ENCODE peak calls at places on chromosomes 6 and 20, in nine cellular contexts. P, E, B, L, N, H, Q, R and W are unnamed samples. For H3K27me3, the result is how much of the 10 kb centered on the place peaks cover.

GRCh38 chr6:138572200-138572875 is 73.0 kb upstream of the NHSL1 start:
- ATAC-seq in P (peak), E (peak), B (peak), L (peak), N (no peak), H (peak), Q (peak), R (peak), W (peak)

GRCh38 chr6:127891731-127892326 is 9.0 kb downstream of the THEMIS start:
- ATAC-seq in P (no peak), E (no peak), B (no peak), L (no peak), N (no peak), H (no peak), Q (peak), R (no peak), W (no peak)

GRCh38 chr6:14002176-14002947 is 77.6 kb downstream of the RNF182 start:
- ATAC-seq in P (no peak), E (no peak), B (no peak), L (no peak), N (no peak), H (no peak), Q (peak), R (no peak), W (no peak)

GRCh38 chr6:87718662-87719433 is 16.8 kb upstream of the AKIRIN2 start:
- ATAC-seq in P (peak), E (peak), B (peak), L (peak), N (peak), H (no peak), Q (no peak), R (no peak), W (peak)

GRCh38 chr6:16766043-16766521 is 4.8 kb upstream of the ATXN1 start:
- ATAC-seq in P (no peak), E (peak), B (no peak), L (no peak), N (no peak), H (no peak), Q (no peak), R (no peak), W (no peak)

GRCh38 chr20:48800227-48800626 is 27.6 kb downstream of the PREX1 start:
- ATAC-seq in P (no peak), E (no peak), B (no peak), L (no peak), N (no peak), H (no peak), Q (no peak), R (peak), W (no peak)

GRCh38 chr6:5142915-5143314 is 57.8 kb downstream of the PPP1R3G start:
- ATAC-seq in P (no peak), E (no peak), B (no peak), L (no peak), N (no peak), H (no peak), Q (no peak), R (peak), W (no peak)

GRCh38 chr20:39890697-39891096 is 798.3 kb downstream of the MAFB start:
- ATAC-seq in P (no peak), E (no peak), B (no peak), L (no peak), N (no peak), H (no peak), Q (no peak), R (no peak), W (no peak)

GRCh38 chr20:15639839-15640238 is 933.4 kb downstream of the KIF16B start:
- ATAC-seq in P (no peak), E (no peak), B (no peak), L (no peak), N (no peak), H (no peak), Q (no peak), R (no peak), W (no peak)

GRCh38 chr6:108407952-108408351 is 113.1 kb downstream of the AFG1L start:
- ATAC-seq in P (no peak), E (no peak), B (no peak), L (no peak), N (no peak), H (no peak), Q (no peak), R (no peak), W (no peak)

GRCh38 chr6:136745300-136745699 is 47.0 kb downstream of the MAP3K5 start:
- ATAC-seq in P (no peak), E (no peak), B (no peak), L (no peak), N (no peak), H (no peak), Q (no peak), R (no peak), W (no peak)

GRCh38 chr6:1892716-1893115 is 283.0 kb downstream of the FOXC1 start:
- ATAC-seq in P (no peak), E (no peak), B (no peak), L (no peak), N (no peak), H (no peak), Q (no peak), R (peak), W (no peak)

GRCh38 chr6:358432-358831 is 33.1 kb upstream of the IRF4 start:
- ATAC-seq in P (peak), E (no peak), B (peak), L (peak), N (no peak), H (no peak), Q (peak), R (no peak), W (no peak)

GRCh38 chr6:140320081-140320798 is 945.8 kb upstream of the CITED2 start:
- ATAC-seq in P (peak), E (no peak), B (no peak), L (no peak), N (no peak), H (peak), Q (no peak), R (no peak), W (no peak)

GRCh38 chr6:167719920-167720319 is 106.8 kb upstream of the AFDN start:
- ATAC-seq in P (no peak), E (no peak), B (no peak), L (peak), N (no peak), H (no peak), Q (no peak), R (no peak), W (no peak)

GRCh38 chr6:81820979-81821378 is 68.5 kb upstream of the TENT5A start:
- ATAC-seq in P (no peak), E (no peak), B (no peak), L (no peak), N (no peak), H (no peak), Q (peak), R (no peak), W (no peak)

GRCh38 chr20:32621071-32621913 is 36.2 kb upstream of the NOL4L start:
- ATAC-seq in P (no peak), E (peak), B (no peak), L (no peak), N (no peak), H (no peak), Q (no peak), R (peak), W (peak)

GRCh38 chr6:157381631-157382621 is 936 bp downstream of the ZDHHC14 start:
- ATAC-seq in P (no peak), E (no peak), B (peak), L (no peak), N (no peak), H (peak), Q (no peak), R (no peak), W (no peak)

GRCh38 chr6:118813795-118814194 is 80.2 kb upstream of the ASF1A start:
- ATAC-seq in P (no peak), E (no peak), B (peak), L (no peak), N (no peak), H (peak), Q (no peak), R (no peak), W (no peak)

GRCh38 chr6:111540971-111541719 is 58.1 kb upstream of the REV3L start:
- ATAC-seq in P (no peak), E (no peak), B (no peak), L (no peak), N (no peak), H (no peak), Q (no peak), R (peak), W (no peak)

GRCh38 chr6:1547785-1548184 is 61.9 kb upstream of the FOXC1 start:
- ATAC-seq in P (no peak), E (no peak), B (no peak), L (no peak), N (no peak), H (no peak), Q (no peak), R (no peak), W (no peak)

GRCh38 chr6:28979679-28980078 is 25.4 kb downstream of the ZNF311 start:
- ATAC-seq in P (no peak), E (no peak), B (no peak), L (no peak), N (no peak), H (no peak), Q (no peak), R (no peak), W (no peak)

GRCh38 chr6:153096792-153097191 is 34.3 kb downstream of the RGS17 start:
- ATAC-seq in P (no peak), E (no peak), B (peak), L (no peak), N (no peak), H (no peak), Q (no peak), R (no peak), W (no peak)

GRCh38 chr20:59004763-59005522 is 2.1 kb downstream of the CTSZ start:
- ATAC-seq in P (peak), E (no peak), B (no peak), L (peak), N (peak), H (no peak), Q (peak), R (peak), W (peak)

GRCh38 chr6:169583867-169584541 is 117.8 kb downstream of the WDR27 start:
- ATAC-seq in P (no peak), E (no peak), B (no peak), L (no peak), N (peak), H (no peak), Q (no peak), R (no peak), W (no peak)

GRCh38 chr6:35972471-35972985 is 51.6 kb upstream of the SRPK1 start:
- ATAC-seq in P (no peak), E (no peak), B (no peak), L (no peak), N (no peak), H (peak), Q (peak), R (no peak), W (no peak)

GRCh38 chr6:12490904-12491571 is 200.9 kb downstream of the EDN1 start:
- ATAC-seq in P (no peak), E (peak), B (peak), L (no peak), N (no peak), H (peak), Q (no peak), R (peak), W (peak)

GRCh38 chr20:49179368-49180277 is 8.5 kb downstream of the STAU1 start:
- ATAC-seq in P (peak), E (peak), B (no peak), L (no peak), N (peak), H (no peak), Q (peak), R (no peak), W (no peak)

GRCh38 chr20:46631212-46631869 is 19.9 kb downstream of the SLC13A3 start:
- ATAC-seq in P (peak), E (peak), B (no peak), L (peak), N (no peak), H (no peak), Q (peak), R (no peak), W (no peak)

GRCh38 chr20:38804243-38804642 is 1.3 kb upstream of the PPP1R16B start:
- ATAC-seq in P (no peak), E (no peak), B (no peak), L (no peak), N (no peak), H (no peak), Q (no peak), R (no peak), W (no peak)

GRCh38 chr20:34987288-34988175 is 31.9 kb downstream of the MYH7B start:
- ATAC-seq in P (peak), E (no peak), B (no peak), L (no peak), N (no peak), H (no peak), Q (peak), R (no peak), W (no peak)

GRCh38 chr20:36835025-36835424 is 40.9 kb upstream of the TLDC2 start:
- ATAC-seq in P (no peak), E (no peak), B (no peak), L (no peak), N (no peak), H (no peak), Q (no peak), R (no peak), W (no peak)

GRCh38 chr6:107869871-107870270 is 45.8 kb upstream of the SCML4 start:
- ATAC-seq in P (no peak), E (no peak), B (no peak), L (no peak), N (no peak), H (no peak), Q (no peak), R (no peak), W (no peak)

GRCh38 chr6:14510038-14510437 is 392.5 kb downstream of the CD83 start:
- ATAC-seq in P (no peak), E (no peak), B (no peak), L (no peak), N (no peak), H (no peak), Q (peak), R (no peak), W (no peak)

GRCh38 chr6:162178266-162178665 is 549.3 kb downstream of the PRKN start:
- ATAC-seq in P (no peak), E (no peak), B (no peak), L (no peak), N (no peak), H (no peak), Q (no peak), R (no peak), W (no peak)

GRCh38 chr20:62227591-62227976 is 7.5 kb upstream of the HRH3 start:
- ATAC-seq in P (no peak), E (peak), B (no peak), L (no peak), N (no peak), H (peak), Q (peak), R (peak), W (no peak)

GRCh38 chr6:156191895-156192294 is 585.3 kb upstream of the ARID1B start:
- ATAC-seq in P (no peak), E (no peak), B (no peak), L (no peak), N (peak), H (no peak), Q (no peak), R (no peak), W (no peak)

GRCh38 chr20:63413963-63414684 is 53.0 kb upstream of the CHRNA4 start:
- ATAC-seq in P (no peak), E (no peak), B (no peak), L (no peak), N (no peak), H (no peak), Q (no peak), R (no peak), W (no peak)

GRCh38 chr20:63414720-63415417 is 53.7 kb upstream of the CHRNA4 start:
- ATAC-seq in P (no peak), E (no peak), B (no peak), L (no peak), N (no peak), H (no peak), Q (no peak), R (no peak), W (no peak)

GRCh38 chr20:63416109-63416430 is 54.9 kb upstream of the CHRNA4 start:
- ATAC-seq in P (no peak), E (no peak), B (no peak), L (no peak), N (no peak), H (no peak), Q (no peak), R (no peak), W (no peak)

GRCh38 chr20:63416631-63417030 is 55.5 kb upstream of the CHRNA4 start:
- ATAC-seq in P (no peak), E (no peak), B (no peak), L (no peak), N (no peak), H (no peak), Q (no peak), R (no peak), W (no peak)

GRCh38 chr20:63415418-63416108 is 54.4 kb upstream of the CHRNA4 start:
- ATAC-seq in P (no peak), E (no peak), B (no peak), L (no peak), N (no peak), H (no peak), Q (no peak), R (no peak), W (no peak)
- H3K27me3 ChIP-seq in P (under half), E (half or more), B (under half), L (under half), N (under half), H (half or more), Q (half or more), R (under half), W (half or more)

GRCh38 chr20:44809380-44810060 is 826 bp downstream of the RIMS4 start:
- ATAC-seq in P (no peak), E (no peak), B (no peak), L (no peak), N (no peak), H (no peak), Q (no peak), R (no peak), W (no peak)
- H3K27me3 ChIP-seq in P (half or more), E (half or more), B (half or more), L (under half), N (under half), H (half or more), Q (half or more), R (under half), W (half or more)

GRCh38 chr6:106666290-106667021 is 37.1 kb downstream of the QRSL1 start:
- ATAC-seq in P (no peak), E (no peak), B (no peak), L (no peak), N (peak), H (no peak), Q (no peak), R (no peak), W (no peak)

GRCh38 chr6:106659859-106660258 is 30.5 kb downstream of the QRSL1 start:
- ATAC-seq in P (no peak), E (no peak), B (no peak), L (no peak), N (no peak), H (no peak), Q (no peak), R (no peak), W (no peak)

GRCh38 chr6:106658469-106658868 is 29.1 kb downstream of the QRSL1 start:
- ATAC-seq in P (no peak), E (no peak), B (no peak), L (no peak), N (no peak), H (no peak), Q (no peak), R (no peak), W (no peak)

GRCh38 chr6:106667022-106667402 is 37.6 kb downstream of the QRSL1 start:
- ATAC-seq in P (no peak), E (no peak), B (no peak), L (no peak), N (no peak), H (no peak), Q (no peak), R (no peak), W (no peak)

DNA sequence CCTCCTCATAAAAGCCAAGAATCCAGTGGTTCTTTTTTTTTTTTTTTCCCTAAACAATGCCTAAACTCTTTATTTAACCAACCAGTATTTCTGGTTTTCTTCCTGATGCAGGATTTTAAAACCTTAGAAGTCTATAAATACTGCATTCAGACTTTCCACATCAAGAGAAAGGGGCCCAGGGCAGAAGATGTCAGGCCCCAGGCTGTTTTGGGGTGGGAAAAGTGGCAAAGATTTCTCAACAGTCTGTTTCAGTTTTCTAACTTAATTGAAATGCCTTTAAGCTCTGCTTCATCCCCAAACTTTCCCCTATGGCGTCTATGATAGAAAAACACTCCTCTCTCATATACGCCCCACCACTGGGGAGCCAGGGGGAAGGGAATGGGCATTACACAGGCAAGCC is 33.1 kb downstream of the QRSL1 start:
- ATAC-seq in P (no peak), E (no peak), B (no peak), L (no peak), N (no peak), H (no peak), Q (no peak), R (no peak), W (no peak)
- H3K27me3 ChIP-seq in P (under half), E (under half), B (under half), L (under half), N (under half), H (under half), Q (under half), R (under half), W (under half)

GRCh38 chr6:39143238-39143930 is 28.4 kb upstream of the SAYSD1 start:
- ATAC-seq in P (no peak), E (no peak), B (peak), L (no peak), N (no peak), H (no peak), Q (no peak), R (no peak), W (no peak)
- H3K27me3 ChIP-seq in P (under half), E (under half), B (under half), L (under half), N (under half), H (under half), Q (under half), R (under half), W (half or more)